ENCODE peak calls at places on chromosomes 1 and 21, in eight cellular contexts. One of them, this sample, is unnamed.

GRCh38 chr1:117523111-117523510 is 82.7 kb upstream of the TENT5C start:
- DNase-seq in stimulated activated CD8-positive, alpha-beta memory T cell treated with anti-CD3 and anti-CD28 coated beads, Interleukin-7, amount 100 ng/mL, for 1 hour: no peak
- DNase-seq in activated T-helper 1 cell treated with Interleukin-2 at 50 U/mL for 16 hours: no peak
- DNase-seq in T-helper 2 cell: no peak
- DNase-seq in astrocyte of the spinal cord: no peak
- DNase-seq in RWPE1: no peak
- DNase-seq in amygdala: no peak
- DNase-seq in EH: no peak
- DNase-seq in this sample: no peak

GRCh38 chr1:117405042-117405441 is 37.8 kb downstream of the MAN1A2 start:
- DNase-seq in astrocyte of the spinal cord: no peak
- DNase-seq in activated T-helper 1 cell treated with Interleukin-2 at 50 U/mL for 16 hours: no peak
- DNase-seq in T-helper 2 cell: no peak
- DNase-seq in EH: no peak
- DNase-seq in stimulated activated CD8-positive, alpha-beta memory T cell treated with anti-CD3 and anti-CD28 coated beads, Interleukin-7, amount 100 ng/mL, for 1 hour: no peak
- DNase-seq in amygdala: no peak
- DNase-seq in RWPE1: no peak
- DNase-seq in this sample: no peak

GRCh38 chr1:232682248-232682647 is 52.3 kb upstream of the SIPA1L2 start:
- DNase-seq in stimulated activated CD8-positive, alpha-beta memory T cell treated with anti-CD3 and anti-CD28 coated beads, Interleukin-7, amount 100 ng/mL, for 1 hour: no peak
- DNase-seq in amygdala: no peak
- DNase-seq in activated T-helper 1 cell treated with Interleukin-2 at 50 U/mL for 16 hours: no peak
- DNase-seq in astrocyte of the spinal cord: no peak
- DNase-seq in T-helper 2 cell: no peak
- DNase-seq in RWPE1: no peak
- DNase-seq in EH: no peak
- DNase-seq in this sample: no peak

GRCh38 chr1:207841907-207842306 is 69.0 kb downstream of the CD34 start:
- DNase-seq in EH: no peak
- DNase-seq in activated T-helper 1 cell treated with Interleukin-2 at 50 U/mL for 16 hours: no peak
- DNase-seq in astrocyte of the spinal cord: no peak
- DNase-seq in amygdala: no peak
- DNase-seq in RWPE1: no peak
- DNase-seq in stimulated activated CD8-positive, alpha-beta memory T cell treated with anti-CD3 and anti-CD28 coated beads, Interleukin-7, amount 100 ng/mL, for 1 hour: no peak
- DNase-seq in T-helper 2 cell: no peak
- DNase-seq in this sample: no peak

GRCh38 chr1:210464519-210465039 is 135.9 kb downstream of the HHAT start:
- DNase-seq in stimulated activated CD8-positive, alpha-beta memory T cell treated with anti-CD3 and anti-CD28 coated beads, Interleukin-7, amount 100 ng/mL, for 1 hour: no peak
- DNase-seq in T-helper 2 cell: peak; percentile 1
- DNase-seq in astrocyte of the spinal cord: peak; percentile 33
- DNase-seq in amygdala: no peak
- DNase-seq in EH: peak; percentile 68
- DNase-seq in activated T-helper 1 cell treated with Interleukin-2 at 50 U/mL for 16 hours: no peak
- DNase-seq in RWPE1: no peak
- DNase-seq in this sample: peak; percentile 7

GRCh38 chr1:109929588-109930251 is 19.1 kb downstream of the CSF1 start:
- DNase-seq in amygdala: no peak
- DNase-seq in activated T-helper 1 cell treated with Interleukin-2 at 50 U/mL for 16 hours: no peak
- DNase-seq in astrocyte of the spinal cord: no peak
- DNase-seq in EH: no peak
- DNase-seq in stimulated activated CD8-positive, alpha-beta memory T cell treated with anti-CD3 and anti-CD28 coated beads, Interleukin-7, amount 100 ng/mL, for 1 hour: no peak
- DNase-seq in RWPE1: no peak
- DNase-seq in T-helper 2 cell: no peak
- DNase-seq in this sample: no peak

GRCh38 chr1:25774921-25775774 is 24.8 kb upstream of the SELENON start:
- DNase-seq in amygdala: no peak
- DNase-seq in astrocyte of the spinal cord: no peak
- DNase-seq in T-helper 2 cell: peak; percentile 75
- DNase-seq in EH: peak; percentile 26
- DNase-seq in RWPE1: no peak
- DNase-seq in stimulated activated CD8-positive, alpha-beta memory T cell treated with anti-CD3 and anti-CD28 coated beads, Interleukin-7, amount 100 ng/mL, for 1 hour: peak; percentile 62
- DNase-seq in activated T-helper 1 cell treated with Interleukin-2 at 50 U/mL for 16 hours: peak; percentile 66
- DNase-seq in this sample: no peak

GRCh38 chr1:198320748-198321147 is 163.9 kb downstream of the NEK7 start:
- DNase-seq in stimulated activated CD8-positive, alpha-beta memory T cell treated with anti-CD3 and anti-CD28 coated beads, Interleukin-7, amount 100 ng/mL, for 1 hour: no peak
- DNase-seq in RWPE1: no peak
- DNase-seq in amygdala: no peak
- DNase-seq in T-helper 2 cell: no peak
- DNase-seq in EH: no peak
- DNase-seq in activated T-helper 1 cell treated with Interleukin-2 at 50 U/mL for 16 hours: no peak
- DNase-seq in astrocyte of the spinal cord: no peak
- DNase-seq in this sample: no peak

GRCh38 chr1:196295766-196296165 is 312.5 kb downstream of the KCNT2 start:
- DNase-seq in amygdala: no peak
- DNase-seq in T-helper 2 cell: no peak
- DNase-seq in RWPE1: peak; percentile 11
- DNase-seq in activated T-helper 1 cell treated with Interleukin-2 at 50 U/mL for 16 hours: no peak
- DNase-seq in astrocyte of the spinal cord: peak; percentile 14
- DNase-seq in stimulated activated CD8-positive, alpha-beta memory T cell treated with anti-CD3 and anti-CD28 coated beads, Interleukin-7, amount 100 ng/mL, for 1 hour: no peak
- DNase-seq in EH: no peak
- DNase-seq in this sample: peak; percentile 26

GRCh38 chr1:171801395-171801990 is 20.0 kb downstream of the METTL13 start:
- DNase-seq in T-helper 2 cell: no peak
- DNase-seq in astrocyte of the spinal cord: peak; percentile 38
- DNase-seq in amygdala: no peak
- DNase-seq in RWPE1: peak; percentile 54
- DNase-seq in activated T-helper 1 cell treated with Interleukin-2 at 50 U/mL for 16 hours: no peak
- DNase-seq in stimulated activated CD8-positive, alpha-beta memory T cell treated with anti-CD3 and anti-CD28 coated beads, Interleukin-7, amount 100 ng/mL, for 1 hour: no peak
- DNase-seq in EH: peak; percentile 47
- DNase-seq in this sample: peak; percentile 58

GRCh38 chr21:31119199-31119598 is 80.9 kb upstream of the KRTAP19-8 start:
- DNase-seq in amygdala: no peak
- DNase-seq in RWPE1: no peak
- DNase-seq in EH: no peak
- DNase-seq in astrocyte of the spinal cord: no peak
- DNase-seq in stimulated activated CD8-positive, alpha-beta memory T cell treated with anti-CD3 and anti-CD28 coated beads, Interleukin-7, amount 100 ng/mL, for 1 hour: no peak
- DNase-seq in activated T-helper 1 cell treated with Interleukin-2 at 50 U/mL for 16 hours: no peak
- DNase-seq in T-helper 2 cell: no peak
- DNase-seq in this sample: no peak

GRCh38 chr1:47393141-47393540 is 22.9 kb upstream of the FOXE3 start:
- DNase-seq in amygdala: no peak
- DNase-seq in T-helper 2 cell: no peak
- DNase-seq in RWPE1: no peak
- DNase-seq in stimulated activated CD8-positive, alpha-beta memory T cell treated with anti-CD3 and anti-CD28 coated beads, Interleukin-7, amount 100 ng/mL, for 1 hour: no peak
- DNase-seq in activated T-helper 1 cell treated with Interleukin-2 at 50 U/mL for 16 hours: no peak
- DNase-seq in astrocyte of the spinal cord: no peak
- DNase-seq in EH: no peak
- DNase-seq in this sample: peak; percentile 69

GRCh38 chr21:33028271-33028670 is 2.5 kb downstream of the OLIG2 start:
- DNase-seq in astrocyte of the spinal cord: no peak
- DNase-seq in RWPE1: no peak
- DNase-seq in amygdala: no peak
- DNase-seq in stimulated activated CD8-positive, alpha-beta memory T cell treated with anti-CD3 and anti-CD28 coated beads, Interleukin-7, amount 100 ng/mL, for 1 hour: no peak
- DNase-seq in EH: no peak
- DNase-seq in T-helper 2 cell: no peak
- DNase-seq in activated T-helper 1 cell treated with Interleukin-2 at 50 U/mL for 16 hours: no peak
- DNase-seq in this sample: no peak

GRCh38 chr1:81109038-81109437 is 691.7 kb upstream of the ADGRL2 start:
- DNase-seq in amygdala: no peak
- DNase-seq in astrocyte of the spinal cord: no peak
- DNase-seq in activated T-helper 1 cell treated with Interleukin-2 at 50 U/mL for 16 hours: no peak
- DNase-seq in EH: no peak
- DNase-seq in RWPE1: no peak
- DNase-seq in T-helper 2 cell: no peak
- DNase-seq in stimulated activated CD8-positive, alpha-beta memory T cell treated with anti-CD3 and anti-CD28 coated beads, Interleukin-7, amount 100 ng/mL, for 1 hour: no peak
- DNase-seq in this sample: no peak

GRCh38 chr21:44615881-44616590 is 4.2 kb downstream of the KRTAP10-8 start:
- DNase-seq in activated T-helper 1 cell treated with Interleukin-2 at 50 U/mL for 16 hours: no peak
- DNase-seq in RWPE1: no peak
- DNase-seq in T-helper 2 cell: no peak
- DNase-seq in EH: no peak
- DNase-seq in stimulated activated CD8-positive, alpha-beta memory T cell treated with anti-CD3 and anti-CD28 coated beads, Interleukin-7, amount 100 ng/mL, for 1 hour: no peak
- DNase-seq in astrocyte of the spinal cord: no peak
- DNase-seq in amygdala: no peak
- DNase-seq in this sample: no peak

GRCh38 chr1:145985502-145986439 is 10.6 kb downstream of the TXNIP start:
- DNase-seq in activated T-helper 1 cell treated with Interleukin-2 at 50 U/mL for 16 hours: no peak
- DNase-seq in stimulated activated CD8-positive, alpha-beta memory T cell treated with anti-CD3 and anti-CD28 coated beads, Interleukin-7, amount 100 ng/mL, for 1 hour: no peak
- DNase-seq in T-helper 2 cell: no peak
- DNase-seq in EH: peak; percentile 84
- DNase-seq in RWPE1: no peak
- DNase-seq in astrocyte of the spinal cord: peak; percentile 55
- DNase-seq in amygdala: no peak
- DNase-seq in this sample: peak; percentile 74

GRCh38 chr1:198605426-198605825 is 33.4 kb upstream of the PTPRC start:
- DNase-seq in RWPE1: no peak
- DNase-seq in EH: no peak
- DNase-seq in amygdala: no peak
- DNase-seq in astrocyte of the spinal cord: no peak
- DNase-seq in T-helper 2 cell: no peak
- DNase-seq in activated T-helper 1 cell treated with Interleukin-2 at 50 U/mL for 16 hours: no peak
- DNase-seq in stimulated activated CD8-positive, alpha-beta memory T cell treated with anti-CD3 and anti-CD28 coated beads, Interleukin-7, amount 100 ng/mL, for 1 hour: no peak
- DNase-seq in this sample: no peak

GRCh38 chr21:29104239-29104708 is 26.2 kb upstream of the MAP3K7CL start:
- DNase-seq in activated T-helper 1 cell treated with Interleukin-2 at 50 U/mL for 16 hours: no peak
- DNase-seq in amygdala: no peak
- DNase-seq in astrocyte of the spinal cord: no peak
- DNase-seq in stimulated activated CD8-positive, alpha-beta memory T cell treated with anti-CD3 and anti-CD28 coated beads, Interleukin-7, amount 100 ng/mL, for 1 hour: no peak
- DNase-seq in T-helper 2 cell: no peak
- DNase-seq in EH: peak; percentile 4
- DNase-seq in RWPE1: no peak
- DNase-seq in this sample: peak; percentile 3

GRCh38 chr1:151311589-151312331 is 15.5 kb downstream of the PI4KB start:
- DNase-seq in astrocyte of the spinal cord: peak; percentile 98
- DNase-seq in EH: peak; percentile 100
- DNase-seq in stimulated activated CD8-positive, alpha-beta memory T cell treated with anti-CD3 and anti-CD28 coated beads, Interleukin-7, amount 100 ng/mL, for 1 hour: peak; percentile 21
- DNase-seq in amygdala: no peak
- DNase-seq in RWPE1: peak; percentile 99
- DNase-seq in T-helper 2 cell: peak; percentile 70
- DNase-seq in activated T-helper 1 cell treated with Interleukin-2 at 50 U/mL for 16 hours: peak; percentile 55
- DNase-seq in this sample: peak; percentile 100

GRCh38 chr1:207644852-207645631 is at the start of gene CR1L:
- DNase-seq in EH: peak; percentile 65
- DNase-seq in RWPE1: peak; percentile 80
- DNase-seq in activated T-helper 1 cell treated with Interleukin-2 at 50 U/mL for 16 hours: peak; percentile 44
- DNase-seq in stimulated activated CD8-positive, alpha-beta memory T cell treated with anti-CD3 and anti-CD28 coated beads, Interleukin-7, amount 100 ng/mL, for 1 hour: peak; percentile 36
- DNase-seq in amygdala: peak; percentile 61
- DNase-seq in astrocyte of the spinal cord: peak; percentile 53
- DNase-seq in T-helper 2 cell: peak; percentile 47
- DNase-seq in this sample: peak; percentile 73

GRCh38 chr1:17633654-17634053 is 94.2 kb downstream of the ARHGEF10L start:
- DNase-seq in RWPE1: peak; percentile 71
- DNase-seq in EH: peak; percentile 80
- DNase-seq in activated T-helper 1 cell treated with Interleukin-2 at 50 U/mL for 16 hours: no peak
- DNase-seq in T-helper 2 cell: no peak
- DNase-seq in stimulated activated CD8-positive, alpha-beta memory T cell treated with anti-CD3 and anti-CD28 coated beads, Interleukin-7, amount 100 ng/mL, for 1 hour: no peak
- DNase-seq in astrocyte of the spinal cord: peak; percentile 77
- DNase-seq in amygdala: no peak
- DNase-seq in this sample: peak; percentile 68

GRCh38 chr1:178528219-178528962 is 15.5 kb downstream of the TEX35 start:
- DNase-seq in activated T-helper 1 cell treated with Interleukin-2 at 50 U/mL for 16 hours: no peak
- DNase-seq in stimulated activated CD8-positive, alpha-beta memory T cell treated with anti-CD3 and anti-CD28 coated beads, Interleukin-7, amount 100 ng/mL, for 1 hour: no peak
- DNase-seq in EH: no peak
- DNase-seq in RWPE1: no peak
- DNase-seq in astrocyte of the spinal cord: no peak
- DNase-seq in amygdala: no peak
- DNase-seq in T-helper 2 cell: no peak
- DNase-seq in this sample: no peak

GRCh38 chr1:117821782-117822447 is 107.5 kb downstream of the GDAP2 start:
- DNase-seq in stimulated activated CD8-positive, alpha-beta memory T cell treated with anti-CD3 and anti-CD28 coated beads, Interleukin-7, amount 100 ng/mL, for 1 hour: no peak
- DNase-seq in activated T-helper 1 cell treated with Interleukin-2 at 50 U/mL for 16 hours: no peak
- DNase-seq in T-helper 2 cell: no peak
- DNase-seq in amygdala: no peak
- DNase-seq in RWPE1: peak; percentile 57
- DNase-seq in astrocyte of the spinal cord: peak; percentile 95
- DNase-seq in EH: peak; percentile 98
- DNase-seq in this sample: peak; percentile 94

GRCh38 chr1:99481391-99481996 is 164.4 kb upstream of the PALMD start:
- DNase-seq in amygdala: no peak
- DNase-seq in activated T-helper 1 cell treated with Interleukin-2 at 50 U/mL for 16 hours: no peak
- DNase-seq in EH: peak; percentile 71
- DNase-seq in astrocyte of the spinal cord: peak; percentile 73
- DNase-seq in RWPE1: peak; percentile 32
- DNase-seq in T-helper 2 cell: no peak
- DNase-seq in stimulated activated CD8-positive, alpha-beta memory T cell treated with anti-CD3 and anti-CD28 coated beads, Interleukin-7, amount 100 ng/mL, for 1 hour: no peak
- DNase-seq in this sample: peak; percentile 71

GRCh38 chr1:45016090-45016697 is 4.1 kb downstream of the UROD start:
- DNase-seq in astrocyte of the spinal cord: no peak
- DNase-seq in EH: no peak
- DNase-seq in stimulated activated CD8-positive, alpha-beta memory T cell treated with anti-CD3 and anti-CD28 coated beads, Interleukin-7, amount 100 ng/mL, for 1 hour: no peak
- DNase-seq in amygdala: no peak
- DNase-seq in T-helper 2 cell: no peak
- DNase-seq in activated T-helper 1 cell treated with Interleukin-2 at 50 U/mL for 16 hours: no peak
- DNase-seq in RWPE1: no peak
- DNase-seq in this sample: no peak

GRCh38 chr1:65108025-65108692 is 39.8 kb upstream of the AK4 start:
- DNase-seq in EH: no peak
- DNase-seq in activated T-helper 1 cell treated with Interleukin-2 at 50 U/mL for 16 hours: no peak
- DNase-seq in stimulated activated CD8-positive, alpha-beta memory T cell treated with anti-CD3 and anti-CD28 coated beads, Interleukin-7, amount 100 ng/mL, for 1 hour: no peak
- DNase-seq in T-helper 2 cell: no peak
- DNase-seq in amygdala: no peak
- DNase-seq in RWPE1: no peak
- DNase-seq in astrocyte of the spinal cord: no peak
- DNase-seq in this sample: no peak

GRCh38 chr1:203547771-203548421 is 53.9 kb downstream of the OPTC start:
- DNase-seq in amygdala: no peak
- DNase-seq in astrocyte of the spinal cord: no peak
- DNase-seq in RWPE1: no peak
- DNase-seq in activated T-helper 1 cell treated with Interleukin-2 at 50 U/mL for 16 hours: no peak
- DNase-seq in stimulated activated CD8-positive, alpha-beta memory T cell treated with anti-CD3 and anti-CD28 coated beads, Interleukin-7, amount 100 ng/mL, for 1 hour: no peak
- DNase-seq in EH: no peak
- DNase-seq in T-helper 2 cell: no peak
- DNase-seq in this sample: no peak

GRCh38 chr1:172997941-172998361 is 52.8 kb downstream of the TNFSF18 start:
- DNase-seq in astrocyte of the spinal cord: no peak
- DNase-seq in RWPE1: no peak
- DNase-seq in T-helper 2 cell: no peak
- DNase-seq in EH: peak; percentile 96
- DNase-seq in amygdala: no peak
- DNase-seq in stimulated activated CD8-positive, alpha-beta memory T cell treated with anti-CD3 and anti-CD28 coated beads, Interleukin-7, amount 100 ng/mL, for 1 hour: no peak
- DNase-seq in activated T-helper 1 cell treated with Interleukin-2 at 50 U/mL for 16 hours: no peak
- DNase-seq in this sample: peak; percentile 20

GRCh38 chr1:207088731-207089626 is at the start of gene C4BPB:
- DNase-seq in activated T-helper 1 cell treated with Interleukin-2 at 50 U/mL for 16 hours: no peak
- DNase-seq in stimulated activated CD8-positive, alpha-beta memory T cell treated with anti-CD3 and anti-CD28 coated beads, Interleukin-7, amount 100 ng/mL, for 1 hour: no peak
- DNase-seq in amygdala: no peak
- DNase-seq in RWPE1: no peak
- DNase-seq in EH: peak; percentile 20
- DNase-seq in T-helper 2 cell: no peak
- DNase-seq in astrocyte of the spinal cord: no peak
- DNase-seq in this sample: peak; percentile 33

GRCh38 chr1:183101841-183102276 is 78.6 kb downstream of the LAMC1 start:
- DNase-seq in amygdala: no peak
- DNase-seq in RWPE1: no peak
- DNase-seq in EH: peak; percentile 58
- DNase-seq in stimulated activated CD8-positive, alpha-beta memory T cell treated with anti-CD3 and anti-CD28 coated beads, Interleukin-7, amount 100 ng/mL, for 1 hour: no peak
- DNase-seq in T-helper 2 cell: no peak
- DNase-seq in astrocyte of the spinal cord: no peak
- DNase-seq in activated T-helper 1 cell treated with Interleukin-2 at 50 U/mL for 16 hours: no peak
- DNase-seq in this sample: no peak

GRCh38 chr1:25847929-25848328 is 11.3 kb downstream of the AUNIP start:
- DNase-seq in RWPE1: no peak
- DNase-seq in amygdala: no peak
- DNase-seq in astrocyte of the spinal cord: no peak
- DNase-seq in EH: no peak
- DNase-seq in T-helper 2 cell: no peak
- DNase-seq in stimulated activated CD8-positive, alpha-beta memory T cell treated with anti-CD3 and anti-CD28 coated beads, Interleukin-7, amount 100 ng/mL, for 1 hour: no peak
- DNase-seq in activated T-helper 1 cell treated with Interleukin-2 at 50 U/mL for 16 hours: no peak
- DNase-seq in this sample: no peak

This sample was measured in epithelial cell of esophagus.